ENCODE peak calls at places on chromosomes 2 and 18, in five cellular contexts. R is kidney epithelial cell, O is GM23338, S is uterus, H is psoas muscle. X is an unnamed sample. For H3K36me3, the result is how much of the 10 kb centered on the place peaks cover.

GRCh38 chr2:197263077-197263476 is 47.5 kb downstream of the ANKRD44 start:
- DNase-seq in H (no peak), S (no peak), O (no peak), R (no peak), X (no peak)

GRCh38 chr2:151361674-151362380 is 4.4 kb downstream of the TNFAIP6 start:
- DNase-seq in R (peak), S (no peak), H (no peak), O (no peak), X (no peak)

GRCh38 chr2:11855120-11855760 is 108.8 kb downstream of the LPIN1 start:
- DNase-seq in H (no peak), O (no peak), S (no peak), R (no peak), X (no peak)

GRCh38 chr2:159226059-159226461 is 60.4 kb downstream of the WDSUB1 start:
- DNase-seq in S (no peak), R (peak), H (no peak), O (no peak), X (no peak)

GRCh38 chr18:2529154-2529553 is 42.2 kb downstream of the METTL4 start:
- DNase-seq in H (no peak), S (no peak), O (peak), R (peak), X (no peak)

GRCh38 chr2:8148260-8148880 is 533.5 kb upstream of the ID2 start:
- DNase-seq in S (no peak), O (no peak), R (peak), H (no peak), X (no peak)

GRCh38 chr2:31138037-31138962 is at the start of gene GALNT14:
- DNase-seq in H (peak), R (no peak), S (no peak), O (peak), X (peak)

GRCh38 chr2:234137400-234138014 is 87.0 kb downstream of the SPP2 start:
- DNase-seq in H (no peak), R (peak), S (no peak), O (no peak), X (no peak)

GRCh38 chr18:25494888-25495287 is 142.9 kb upstream of the ZNF521 start:
- DNase-seq in S (no peak), H (no peak), O (no peak), R (no peak), X (no peak)

GRCh38 chr2:5472673-5473072 is 219.5 kb upstream of the SOX11 start:
- DNase-seq in R (no peak), S (no peak), O (no peak), H (no peak), X (no peak)

GRCh38 chr2:24210723-24211122 is 35.9 kb downstream of the FAM228A start:
- DNase-seq in R (no peak), O (no peak), S (no peak), H (no peak), X (no peak)

GRCh38 chr2:226080323-226080722 is 680.8 kb downstream of the NYAP2 start:
- DNase-seq in O (no peak), S (no peak), R (no peak), H (no peak), X (no peak)

GRCh38 chr2:210072922-210073509 is 70.6 kb downstream of the RPE start:
- DNase-seq in S (no peak), H (no peak), O (peak), R (peak), X (peak)

DNA sequence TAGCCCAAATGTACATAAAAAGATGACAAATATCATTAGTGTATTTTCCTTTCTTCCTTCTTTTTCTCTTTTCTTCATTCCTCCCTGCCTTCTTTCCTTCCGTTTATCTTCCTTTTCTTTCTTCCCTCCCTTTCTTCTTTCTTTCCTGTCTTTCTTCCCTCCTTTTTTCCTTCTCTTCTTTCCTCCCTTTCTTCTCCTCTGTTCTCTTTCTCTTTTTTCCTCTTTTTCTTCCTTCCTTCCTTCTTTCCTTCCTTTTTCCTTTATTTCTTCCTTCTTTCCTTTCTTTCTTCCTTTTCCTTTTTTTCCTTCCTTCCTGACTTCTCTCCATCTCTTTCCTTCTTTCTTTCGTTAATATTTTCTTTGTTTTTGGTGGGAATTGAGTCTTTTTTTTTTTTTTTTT is 256.9 kb upstream of the CNTNAP5 start:
- DNase-seq in O (no peak), S (no peak), H (no peak), R (no peak), X (no peak)
- H3K36me3 ChIP-seq in O (under half), S (under half), H (under half), R (under half), X (under half)

DNA sequence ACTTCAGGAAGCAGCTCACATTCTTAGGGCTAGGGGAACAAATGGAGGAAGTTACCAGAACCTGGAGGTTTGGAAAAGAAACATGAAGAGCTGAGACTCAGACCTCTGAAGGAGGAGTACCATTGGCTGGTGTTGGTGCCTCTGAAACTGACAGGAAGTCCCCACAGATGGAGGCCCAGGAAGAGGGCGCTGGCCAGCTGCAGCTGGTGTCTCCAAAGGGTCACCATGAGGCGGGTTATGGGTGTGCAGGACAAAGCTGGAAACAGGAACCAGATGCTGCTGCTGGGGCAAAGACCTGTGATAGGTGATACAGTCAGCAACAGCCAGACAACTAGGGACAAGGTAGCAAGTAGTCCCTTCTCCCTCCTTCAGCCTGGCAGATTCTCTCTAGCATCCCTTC is 136.5 kb upstream of the SERPINE2 start:
- DNase-seq in S (no peak), O (no peak), H (no peak), R (no peak), X (no peak)
- H3K4me3 ChIP-seq in S (no peak), O (no peak), H (no peak), R (no peak), X (no peak)

DNA sequence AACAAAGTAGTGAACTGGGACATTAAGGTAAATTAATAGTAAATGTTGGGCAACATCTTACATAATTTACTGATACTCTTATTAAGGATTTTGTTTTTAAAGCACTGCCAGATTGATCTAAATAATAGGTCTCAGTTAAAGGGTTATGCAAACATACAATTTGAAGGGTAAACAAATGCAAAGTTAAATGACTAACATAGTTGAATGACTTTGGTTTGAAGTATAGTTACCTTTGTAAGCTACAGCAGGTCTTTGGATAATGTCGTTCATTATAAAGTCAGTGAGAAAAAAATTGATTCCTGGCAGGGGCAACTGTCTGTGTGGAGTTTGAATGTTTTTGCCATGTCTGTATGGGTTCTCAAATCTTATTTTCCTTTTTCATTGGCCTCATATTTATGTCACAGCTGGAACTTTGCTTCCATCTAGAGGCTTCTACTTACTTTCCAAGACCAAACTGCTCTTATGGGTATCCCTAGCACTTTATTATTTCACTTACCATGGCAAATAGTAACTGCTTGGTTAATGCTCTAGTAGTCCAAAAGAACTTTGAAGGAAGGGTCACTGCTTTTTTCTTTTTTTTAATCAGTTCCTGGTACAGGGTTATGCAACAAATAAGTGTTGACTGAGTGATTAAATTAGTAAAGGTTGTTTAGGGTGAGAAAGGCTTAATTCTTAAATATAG is 107.8 kb downstream of the NBEAL1 start:
- DNase-seq in O (peak), S (no peak), R (no peak), H (no peak), X (no peak)
- H3K36me3 ChIP-seq in O (under half), S (under half), R (under half), H (under half), X (under half)

DNA sequence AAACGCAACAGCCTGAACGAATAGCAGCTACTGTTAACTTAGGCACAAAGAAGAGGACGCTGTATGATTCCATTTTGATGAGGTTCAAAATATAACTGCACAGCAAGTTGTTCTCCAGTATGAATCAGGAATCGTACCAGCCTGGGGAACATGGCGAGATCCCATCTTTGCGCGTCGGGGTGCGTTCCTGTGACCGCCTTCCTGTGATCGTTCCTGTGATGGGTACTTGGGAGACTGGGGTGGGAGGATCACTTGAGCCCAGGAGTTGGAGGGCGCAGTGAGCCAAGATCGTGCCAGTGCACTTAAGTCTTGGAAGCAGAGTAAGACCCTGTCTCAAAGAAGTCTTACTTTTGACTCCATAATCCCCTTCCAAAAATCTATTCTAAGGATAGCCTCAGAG is 951 bp upstream of the WDR33 start:
- DNase-seq in S (no peak), H (no peak), R (no peak), O (no peak), X (no peak)
- H3K4me3 ChIP-seq in S (no peak), H (peak), R (no peak), O (peak), X (peak)

GRCh38 chr2:73938761-73939352 is 12.2 kb downstream of the DGUOK start:
- DNase-seq in O (no peak), H (no peak), S (no peak), R (no peak), X (no peak)
- H3K36me3 ChIP-seq in O (under half), H (under half), S (under half), R (under half), X (under half)

GRCh38 chr18:12038082-12038660 is 55.5 kb upstream of the ANKRD62 start:
- DNase-seq in O (peak), R (no peak), S (no peak), H (no peak), X (no peak)
- H3K4me3 ChIP-seq in O (peak), R (peak), S (peak), H (peak), X (peak)

DNA sequence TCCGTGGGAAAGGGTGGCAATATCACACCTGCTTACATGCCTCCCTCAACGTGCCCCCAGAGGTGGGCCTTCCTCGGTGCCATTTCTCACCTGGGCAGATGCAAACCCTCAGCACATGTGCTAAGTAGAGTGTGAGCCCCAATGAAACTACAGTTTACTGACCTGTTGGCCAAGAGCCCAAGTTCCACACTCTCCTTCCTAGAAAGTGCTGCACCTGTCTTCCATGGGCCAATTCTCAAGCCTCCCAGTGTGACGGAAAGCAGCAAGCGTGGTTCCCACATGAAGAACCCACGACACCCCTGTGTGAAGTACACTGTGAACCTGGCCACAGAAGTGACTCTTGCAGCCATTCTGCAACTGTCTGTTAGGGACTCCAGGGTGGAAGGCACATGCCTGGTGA is 73.7 kb downstream of the UXS1 start:
- DNase-seq in S (no peak), R (no peak), O (no peak), H (no peak), X (no peak)
- H3K36me3 ChIP-seq in S (under half), R (under half), O (under half), H (under half), X (under half)

GRCh38 chr2:33727361-33728032 is 128.4 kb upstream of the FAM98A start:
- DNase-seq in S (no peak), R (no peak), O (no peak), H (no peak), X (no peak)
- H3K4me3 ChIP-seq in S (no peak), R (no peak), O (no peak), H (no peak), X (no peak)

X was measured in adrenal gland.